ENCODE peak calls at places on chromosomes 4 and X, in ten cellular contexts. I, M, H, P, A, T, B, L, D and N are unnamed samples. For H3K27me3, the result is how much of the 10 kb centered on the place peaks cover.

GRCh38 chr4:151389316-151389715 is 19.7 kb upstream of the FHIP1A start:
- DNase-seq in I (peak), M (no peak), H (no peak), P (no peak), A (no peak), T (no peak), B (no peak), L (no peak), D (no peak), N (no peak)

GRCh38 chr4:149956678-149957077 is 121.6 kb upstream of the DCLK2 start:
- DNase-seq in I (no peak), M (no peak), H (no peak), P (no peak), A (no peak), T (no peak), B (no peak), L (no peak), D (no peak), N (no peak)

GRCh38 chrX:72641601-72642000 is 69.0 kb upstream of the HDAC8 start:
- DNase-seq in I (no peak), M (no peak), H (no peak), P (no peak), A (no peak), T (no peak), B (no peak), L (no peak), D (no peak), N (no peak)

GRCh38 chrX:22922961-22923360 is 76.8 kb upstream of the DDX53 start:
- DNase-seq in I (peak), M (no peak), H (no peak), P (no peak), A (peak), T (no peak), B (no peak), L (no peak), D (no peak), N (no peak)

GRCh38 chrX:13162772-13163171 is 118.4 kb upstream of the FAM9C start:
- DNase-seq in I (no peak), M (no peak), H (no peak), P (no peak), A (no peak), T (no peak), B (no peak), L (no peak), D (no peak), N (no peak)

GRCh38 chr4:184792950-184793555 is 32.7 kb downstream of the ACSL1 start:
- DNase-seq in I (peak), M (peak), H (peak), P (no peak), A (peak), T (no peak), B (no peak), L (peak), D (no peak), N (peak)

GRCh38 chr4:85431156-85431555 is 43.8 kb upstream of the ARHGAP24 start:
- DNase-seq in I (no peak), M (no peak), H (no peak), P (no peak), A (no peak), T (no peak), B (no peak), L (no peak), D (no peak), N (no peak)

GRCh38 chr4:41256740-41257256 is at the start of gene UCHL1:
- DNase-seq in I (peak), M (no peak), H (no peak), P (no peak), A (peak), T (no peak), B (no peak), L (no peak), D (peak), N (no peak)

GRCh38 chr4:76325072-76325471 is 18.5 kb downstream of the STBD1 start:
- DNase-seq in I (no peak), M (no peak), H (no peak), P (no peak), A (no peak), T (no peak), B (no peak), L (no peak), D (no peak), N (no peak)

GRCh38 chr4:107647591-107647990 is 72.4 kb downstream of the PAPSS1 start:
- DNase-seq in I (peak), M (no peak), H (no peak), P (no peak), A (no peak), T (no peak), B (no peak), L (no peak), D (no peak), N (no peak)

GRCh38 chr4:38670061-38670894 is 6.3 kb downstream of the KLF3 start:
- DNase-seq in I (no peak), M (no peak), H (no peak), P (no peak), A (no peak), T (no peak), B (no peak), L (no peak), D (peak), N (no peak)

GRCh38 chr4:47567511-47567910 is 82.4 kb downstream of the ATP10D start:
- DNase-seq in I (no peak), M (no peak), H (no peak), P (no peak), A (no peak), T (no peak), B (no peak), L (no peak), D (no peak), N (no peak)

GRCh38 chr4:187235456-187236170 is 512.0 kb upstream of the FAT1 start:
- DNase-seq in I (peak), M (no peak), H (no peak), P (no peak), A (no peak), T (peak), B (no peak), L (no peak), D (no peak), N (no peak)

GRCh38 chrX:68708503-68709290 is 61.2 kb downstream of the STARD8 start:
- DNase-seq in I (peak), M (no peak), H (no peak), P (no peak), A (no peak), T (no peak), B (no peak), L (no peak), D (peak), N (no peak)
- TF ChIP-seq CTCF in I (no peak), M (no peak), H (no peak), P (no peak), A (no peak), T (no peak), B (no peak), L (no peak), D (no peak), N (no peak)

GRCh38 chr4:118987959-118988634 is 99.4 kb downstream of the SYNPO2 start:
- DNase-seq in I (no peak), M (no peak), H (no peak), P (no peak), A (no peak), T (no peak), B (no peak), L (no peak), D (no peak), N (no peak)
- H3K27ac ChIP-seq in I (peak), M (no peak), H (peak), P (no peak), A (peak), T (peak), B (no peak), L (peak), D (no peak), N (peak)

GRCh38 chr4:64016893-64017292 is 392.4 kb downstream of the TECRL start:
- DNase-seq in I (no peak), M (no peak), H (no peak), P (no peak), A (no peak), T (no peak), B (no peak), L (no peak), D (no peak), N (no peak)
- H3K27me3 ChIP-seq in I (under half), M (under half), H (under half), P (under half), A (under half), T (under half), B (under half), L (under half), D (under half), N (under half)

DNA sequence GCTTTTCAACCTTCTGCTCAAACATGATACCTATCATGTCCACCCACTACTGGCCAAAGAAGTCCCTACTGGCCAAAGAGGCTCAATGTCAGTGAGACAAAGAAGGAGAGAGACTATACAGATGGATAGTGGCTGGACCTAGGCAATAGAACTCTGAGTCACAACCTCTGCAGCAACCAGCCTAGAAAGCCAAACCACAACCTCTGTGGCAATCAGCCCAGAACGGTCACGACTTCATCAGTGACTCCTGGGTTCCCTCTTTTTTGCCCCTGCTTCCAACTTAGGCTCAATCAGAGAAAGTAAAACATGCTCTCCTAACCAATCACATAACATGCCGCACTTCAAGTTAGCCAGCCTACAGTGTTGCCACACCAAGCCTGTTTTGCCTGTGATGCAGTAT is 203.5 kb downstream of the ANAPC10 start:
- DNase-seq in I (peak), M (peak), H (peak), P (no peak), A (no peak), T (no peak), B (no peak), L (peak), D (no peak), N (peak)
- TF ChIP-seq CTCF in I (no peak), M (no peak), H (no peak), P (no peak), A (no peak), T (no peak), B (no peak), L (no peak), D (no peak), N (no peak)

GRCh38 chr4:188986271-188986689 is 847.0 kb downstream of the TRIML1 start:
- DNase-seq in I (peak), M (no peak), H (no peak), P (no peak), A (peak), T (no peak), B (no peak), L (no peak), D (no peak), N (peak)
- H3K27ac ChIP-seq in I (no peak), M (no peak), H (no peak), P (no peak), A (no peak), T (no peak), B (no peak), L (no peak), D (no peak), N (peak)

GRCh38 chr4:173522874-173523395 is 7.1 kb downstream of the HAND2 start:
- DNase-seq in I (no peak), M (no peak), H (no peak), P (no peak), A (no peak), T (no peak), B (no peak), L (no peak), D (no peak), N (no peak)
- H3K27me3 ChIP-seq in I (half or more), M (under half), H (half or more), P (half or more), A (half or more), T (under half), B (half or more), L (under half), D (half or more), N (half or more)

GRCh38 chr4:7194251-7195137 is 2.2 kb downstream of the SORCS2 start:
- DNase-seq in I (no peak), M (no peak), H (peak), P (peak), A (no peak), T (peak), B (no peak), L (peak), D (peak), N (no peak)
- TF ChIP-seq CTCF in I (peak), M (peak), H (peak), P (peak), A (peak), T (no peak), B (no peak), L (no peak), D (peak), N (peak)

DNA sequence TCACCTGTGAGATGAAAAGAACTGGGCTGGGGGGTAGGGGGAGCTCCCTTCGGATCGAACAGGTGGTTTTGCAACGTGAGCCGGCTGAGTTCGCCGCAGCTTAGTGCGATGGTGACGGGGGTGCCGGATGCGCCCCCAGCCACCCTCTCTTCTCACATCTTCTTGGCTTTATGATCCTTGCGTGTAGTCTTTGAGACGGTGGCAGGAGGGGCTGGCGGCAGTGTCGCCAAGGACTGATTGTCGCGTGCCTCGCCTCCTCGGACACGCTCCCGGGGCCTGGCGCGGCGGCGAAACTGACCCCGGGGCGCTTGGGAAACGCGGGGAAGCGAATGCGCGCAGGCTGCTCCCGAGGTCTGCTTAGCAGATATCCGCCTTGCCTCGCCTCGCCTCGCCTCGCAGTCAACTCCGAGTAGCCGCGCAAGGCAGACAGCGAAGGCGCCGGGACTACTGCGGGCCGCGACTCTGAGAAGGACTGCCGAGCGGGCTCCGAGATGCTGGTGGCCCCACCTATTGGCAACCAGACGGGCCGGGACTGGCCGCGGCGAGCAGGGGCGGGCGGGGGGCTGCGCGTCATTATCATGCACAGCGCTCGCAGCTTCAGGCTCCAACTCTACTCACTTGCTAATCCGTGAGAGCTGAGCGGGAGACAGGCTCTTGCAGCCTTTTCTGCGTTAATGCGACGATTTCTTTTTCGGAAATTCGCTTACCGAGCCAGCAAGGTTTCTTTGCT is 1.5 kb downstream of the GRID2 start:
- DNase-seq in I (peak), M (peak), H (peak), P (peak), A (no peak), T (peak), B (no peak), L (no peak), D (peak), N (no peak)
- H3K27ac ChIP-seq in I (no peak), M (no peak), H (no peak), P (no peak), A (no peak), T (no peak), B (no peak), L (no peak), D (peak), N (no peak)

GRCh38 chr4:87014284-87014782 is 79.5 kb downstream of the AFF1 start:
- DNase-seq in I (no peak), M (no peak), H (no peak), P (no peak), A (no peak), T (no peak), B (no peak), L (no peak), D (no peak), N (no peak)
- H3K27me3 ChIP-seq in I (under half), M (under half), H (under half), P (under half), A (under half), T (under half), B (under half), L (under half), D (under half), N (under half)